ENCODE peak calls at places on chromosomes 2 and 18, in five cellular contexts. O is CD4-positive, alpha-beta T cell; Y is lower lobe of right lung; M is fibroblast of villous mesenchyme; S is WTC11. T is an unnamed sample.

GRCh38 chr18:23357992-23358594 is 95.0 kb upstream of the RIOK3 start:
- DNase-seq in Y (peak; percentile 46), O (no peak), S (no peak), M (no peak), T (no peak)

GRCh38 chr2:54523336-54523959 is 67.3 kb downstream of the SPTBN1 start:
- DNase-seq in S (no peak), Y (no peak), O (no peak), M (peak; percentile 44), T (no peak)

GRCh38 chr2:20184067-20184938 is 40.6 kb downstream of the SDC1 start:
- DNase-seq in M (peak; percentile 63), O (no peak), S (no peak), Y (peak; percentile 80), T (peak; percentile 41)

GRCh38 chr2:26241928-26242436 is 2.5 kb downstream of the HADHA start:
- DNase-seq in Y (no peak), S (no peak), O (no peak), M (no peak), T (no peak)

GRCh38 chr2:220894069-220894468 is 678.0 kb downstream of the EPHA4 start:
- DNase-seq in M (no peak), S (no peak), O (no peak), Y (no peak), T (no peak)

GRCh38 chr2:209496586-209496982 is 72.7 kb downstream of the MAP2 start:
- DNase-seq in M (peak; percentile 42), O (no peak), Y (no peak), S (no peak), T (no peak)

GRCh38 chr18:46338761-46339160 is 234.6 kb downstream of the HAUS1 start:
- DNase-seq in Y (no peak), S (no peak), O (peak; percentile 31), M (no peak), T (no peak)

GRCh38 chr2:15765686-15766302 is 174.1 kb downstream of the DDX1 start:
- DNase-seq in M (no peak), S (no peak), O (no peak), Y (no peak), T (no peak)

GRCh38 chr18:62183578-62184195 is 3.2 kb downstream of the PIGN start:
- DNase-seq in S (no peak), M (peak; percentile 72), O (no peak), Y (no peak), T (no peak)

GRCh38 chr2:232563580-232563979 is 13.1 kb downstream of the EIF4E2 start:
- DNase-seq in M (no peak), O (no peak), Y (no peak), S (no peak), T (no peak)

GRCh38 chr2:26612522-26613240 is 28.5 kb downstream of the CIB4 start:
- DNase-seq in S (no peak), M (no peak), Y (no peak), O (no peak), T (no peak)

GRCh38 chr18:55321268-55322175 is 266.5 kb downstream of the TCF4 start:
- DNase-seq in Y (peak; percentile 91), O (no peak), M (peak; percentile 95), S (peak; percentile 90), T (peak; percentile 95)

GRCh38 chr2:68237404-68237803 is 14.9 kb downstream of the PPP3R1 start:
- DNase-seq in O (no peak), M (peak; percentile 70), S (no peak), Y (no peak), T (no peak)

GRCh38 chr2:112541315-112542122 is 746 bp upstream of the POLR1B start:
- DNase-seq in O (peak; percentile 73), M (no peak), S (peak; percentile 73), Y (peak; percentile 81), T (no peak)

GRCh38 chr2:216985658-216986141 is 125.8 kb upstream of the TNP1 start:
- DNase-seq in S (peak; percentile 33), M (no peak), O (no peak), Y (no peak), T (no peak)

GRCh38 chr2:64770781-64771334 is 117.1 kb upstream of the SERTAD2 start:
- DNase-seq in S (no peak), O (no peak), M (peak; percentile 65), Y (no peak), T (no peak)

GRCh38 chr18:48203288-48203945 is 205.8 kb downstream of the ZBTB7C start:
- DNase-seq in S (no peak), M (no peak), Y (no peak), O (no peak), T (no peak)

GRCh38 chr2:71807969-71808451 is 339.7 kb downstream of the CYP26B1 start:
- DNase-seq in O (peak; percentile 16), Y (no peak), M (no peak), S (no peak), T (no peak)

GRCh38 chr2:241739651-241740050 is 5.2 kb downstream of the D2HGDH start:
- DNase-seq in M (peak; percentile 25), O (no peak), Y (no peak), S (no peak), T (no peak)

GRCh38 chr18:48792611-48793368 is 158.0 kb downstream of the SMAD7 start:
- DNase-seq in Y (peak; percentile 13), M (no peak), S (peak; percentile 5), O (no peak), T (peak; percentile 34)

GRCh38 chr2:157155992-157156391 is 101.5 kb upstream of the GALNT5 start:
- DNase-seq in Y (no peak), S (no peak), M (peak; percentile 8), O (no peak), T (no peak)

GRCh38 chr2:157053876-157054275 is 203.6 kb upstream of the GALNT5 start:
- DNase-seq in O (no peak), M (peak; percentile 12), S (no peak), Y (no peak), T (no peak)

GRCh38 chr2:33437297-33437696 is 39.2 kb upstream of the RASGRP3 start:
- DNase-seq in O (no peak), S (no peak), Y (no peak), M (peak; percentile 94), T (no peak)

GRCh38 chr2:238167761-238168160 is 9.0 kb downstream of the ERFE start:
- DNase-seq in S (no peak), M (no peak), O (no peak), Y (no peak), T (peak; percentile 90)

GRCh38 chr2:226673314-226673723 is 126.3 kb downstream of the IRS1 start:
- DNase-seq in O (no peak), S (no peak), Y (no peak), M (peak; percentile 91), T (no peak)

GRCh38 chr18:44552706-44553105 is 128.0 kb upstream of the SETBP1 start:
- DNase-seq in O (no peak), Y (no peak), S (peak; percentile 37), M (no peak), T (no peak)

GRCh38 chr2:8165550-8165949 is 516.3 kb upstream of the ID2 start:
- DNase-seq in Y (no peak), S (no peak), M (no peak), O (no peak), T (no peak)

GRCh38 chr2:207734264-207734635 is 22.8 kb downstream of the CCNYL1 start:
- DNase-seq in S (no peak), M (peak; percentile 48), O (no peak), Y (no peak), T (no peak)

GRCh38 chr18:22428672-22429071 is 11.0 kb upstream of the CTAGE1 start:
- DNase-seq in O (no peak), S (no peak), Y (no peak), M (peak; percentile 25), T (no peak)

DNA sequence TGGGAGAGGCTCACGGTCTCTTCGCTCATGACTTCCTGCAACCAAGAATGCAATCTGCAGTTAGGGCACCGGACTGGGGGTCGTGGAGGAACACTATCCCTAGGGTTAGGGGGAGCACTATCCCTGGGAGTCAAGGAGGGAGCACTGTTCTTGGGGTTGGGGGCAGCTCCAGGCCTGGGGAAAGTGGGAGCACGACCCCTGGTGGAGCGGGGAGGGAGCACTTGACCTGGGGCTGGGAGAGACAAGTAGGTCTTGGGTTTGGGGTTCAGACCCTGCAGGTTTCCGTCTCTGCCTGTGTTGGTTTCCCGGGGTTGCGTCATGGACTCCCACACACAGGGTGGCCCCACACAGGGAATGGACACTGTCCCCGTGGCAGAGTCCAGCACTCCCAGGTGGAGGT is 133.6 kb downstream of the TPO start:
- DNase-seq in O (no peak), Y (no peak), M (no peak), S (no peak), T (peak; percentile 64)
- TF ChIP-seq CTCF in O (no peak), Y (no peak), M (peak; percentile 18), S (no peak), T (no peak)

DNA sequence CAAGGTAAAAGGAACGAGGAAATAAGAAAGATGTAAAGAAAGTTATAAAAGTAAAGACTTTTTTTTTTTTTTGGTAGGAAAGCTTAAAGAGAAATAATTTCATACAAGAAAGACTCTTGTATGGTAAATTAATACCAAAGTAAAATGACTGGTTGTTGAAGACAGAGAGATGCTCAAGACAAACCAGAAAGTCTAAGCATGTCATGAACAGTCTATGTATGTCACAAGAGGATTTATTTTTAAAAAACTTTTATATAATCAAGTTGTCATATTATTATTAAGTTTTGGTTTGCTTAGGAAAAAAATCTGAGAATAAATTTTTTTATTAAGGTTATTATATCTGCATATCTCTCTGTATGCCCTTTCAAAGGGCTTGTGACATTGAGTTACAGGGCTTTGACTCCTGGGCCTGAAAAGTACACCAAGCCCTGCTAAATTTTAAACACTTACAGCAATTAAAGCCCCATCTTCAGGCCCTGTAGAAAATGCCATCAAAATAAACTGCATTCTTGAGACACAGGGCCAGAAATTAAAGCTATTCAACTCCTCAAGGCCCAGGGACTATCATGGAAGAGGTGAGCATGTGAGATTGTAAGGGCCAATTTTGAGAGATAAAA is 10.9 kb upstream of the SGPP2 start:
- DNase-seq in S (no peak), O (no peak), Y (no peak), M (no peak), T (no peak)
- TF ChIP-seq CTCF in S (no peak), O (no peak), Y (no peak), M (no peak), T (no peak)

GRCh38 chr2:124530203-124530602 is 505.1 kb downstream of the CNTNAP5 start:
- DNase-seq in M (no peak), O (no peak), Y (no peak), S (no peak), T (no peak)
- TF ChIP-seq CTCF in M (no peak), O (no peak), Y (no peak), S (no peak), T (no peak)

GRCh38 chr2:236505071-236505470 is 64.6 kb upstream of the ACKR3 start:
- DNase-seq in Y (no peak), S (no peak), M (no peak), O (no peak), T (no peak)

GRCh38 chr2:236501026-236501425 is 68.6 kb upstream of the ACKR3 start:
- DNase-seq in M (no peak), Y (no peak), O (no peak), S (no peak), T (no peak)

GRCh38 chr2:236503583-236503982 is 66.0 kb upstream of the ACKR3 start:
- DNase-seq in O (no peak), Y (no peak), M (no peak), S (no peak), T (no peak)

GRCh38 chr2:236501531-236501930 is 68.1 kb upstream of the ACKR3 start:
- DNase-seq in S (no peak), Y (no peak), O (no peak), M (no peak), T (no peak)

DNA sequence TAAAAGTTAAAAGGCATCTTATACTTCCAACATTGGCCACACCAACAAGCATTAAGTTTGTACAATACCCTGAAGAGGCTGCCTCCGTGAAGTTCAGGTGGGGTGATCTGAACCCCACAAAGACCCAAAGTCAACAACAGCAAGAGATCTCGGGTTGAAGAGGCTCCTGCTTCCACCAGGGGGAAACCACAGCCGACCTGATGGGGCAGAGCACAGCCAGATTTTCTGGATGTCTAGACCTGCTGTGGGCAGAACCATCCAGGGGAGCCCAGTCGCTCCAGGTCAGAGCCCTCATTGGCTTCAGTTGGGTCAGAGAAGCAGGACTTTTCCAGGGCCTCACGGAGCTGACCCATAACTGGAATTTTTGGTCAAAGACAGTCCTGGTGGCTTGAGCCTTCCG is 66.5 kb upstream of the ACKR3 start:
- DNase-seq in S (peak; percentile 50), O (no peak), M (no peak), Y (no peak), T (no peak)
- TF ChIP-seq CTCF in S (no peak), O (no peak), M (peak; percentile 15), Y (no peak), T (peak; percentile 51)